ENCODE peak calls at places on chromosomes 12 and 14, in ten cellular contexts. C is neural progenitor cell, I is AG10803, S is heart right ventricle, X is HCT116, Y is brain microvascular endothelial cell, F is GM12864, P is fibroblast of mammary gland, K is cardiac fibroblast, N is AG09309. M is an unnamed sample.

GRCh38 chr12:47277972-47278448 is 198.3 kb upstream of the AMIGO2 start:
- DNase-seq in C (no peak), I (peak; percentile 95), S (no peak), X (peak; percentile 88), Y (peak; percentile 81), F (no peak), P (peak; percentile 95), K (peak; percentile 90), N (peak; percentile 85), M (peak; percentile 52)

GRCh38 chr12:66269757-66270383 is 32.4 kb upstream of the HELB start:
- DNase-seq in C (peak; percentile 78), I (peak; percentile 68), S (no peak), X (peak; percentile 45), Y (peak; percentile 18), F (peak; percentile 18), P (peak; percentile 64), K (peak; percentile 72), N (peak; percentile 20), M (no peak)

GRCh38 chr14:77023001-77023996 is 5.2 kb downstream of the IRF2BPL start:
- DNase-seq in C (peak; percentile 70), I (peak; percentile 40), S (no peak), X (no peak), Y (no peak), F (no peak), P (no peak), K (peak; percentile 67), N (no peak), M (no peak)

GRCh38 chr14:49875640-49876198 is 17.2 kb upstream of the ARF6 start:
- DNase-seq in C (no peak), I (no peak), S (no peak), X (no peak), Y (no peak), F (no peak), P (no peak), K (no peak), N (no peak), M (no peak)

GRCh38 chr12:75977952-75978671 is 53.5 kb downstream of the PHLDA1 start:
- DNase-seq in C (no peak), I (peak; percentile 99), S (peak; percentile 82), X (peak; percentile 94), Y (peak; percentile 99), F (peak; percentile 78), P (peak; percentile 100), K (peak; percentile 100), N (peak; percentile 99), M (peak; percentile 98)

GRCh38 chr14:93306844-93307243 is 26.0 kb downstream of the BTBD7 start:
- DNase-seq in C (no peak), I (no peak), S (no peak), X (no peak), Y (no peak), F (no peak), P (no peak), K (no peak), N (no peak), M (no peak)

GRCh38 chr12:106508966-106509365 is 73.8 kb upstream of the RFX4 start:
- DNase-seq in C (no peak), I (peak; percentile 38), S (no peak), X (no peak), Y (no peak), F (no peak), P (no peak), K (no peak), N (no peak), M (no peak)

GRCh38 chr14:68248481-68249255 is 429.1 kb downstream of the RAD51B start:
- DNase-seq in C (peak; percentile 77), I (peak; percentile 84), S (peak; percentile 31), X (peak; percentile 28), Y (no peak), F (no peak), P (peak; percentile 87), K (peak; percentile 93), N (no peak), M (no peak)

DNA sequence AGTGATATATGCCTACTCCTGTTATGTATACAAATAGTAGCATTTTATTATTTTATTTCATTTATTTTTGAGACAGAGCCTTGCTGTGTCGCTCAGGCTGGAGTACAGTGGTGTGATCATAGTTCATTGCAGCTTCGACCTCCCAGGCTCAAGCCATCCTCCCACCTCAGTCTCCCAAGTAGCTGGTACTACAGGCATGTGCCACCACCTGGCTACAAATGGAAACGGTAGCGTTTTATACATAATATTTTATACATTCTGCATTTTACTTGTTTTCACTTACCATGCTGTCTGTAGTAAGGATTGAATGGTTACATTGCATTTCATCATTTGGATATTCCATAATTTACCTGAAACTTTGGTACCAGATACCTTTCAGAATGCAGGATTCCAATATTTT is 14.1 kb downstream of the C1R start:
- DNase-seq in C (no peak), I (no peak), S (no peak), X (no peak), Y (no peak), F (no peak), P (no peak), K (no peak), N (no peak), M (no peak)
- TF ChIP-seq CTCF in C (no peak), I (no peak), S (no peak), X (peak; percentile 28), Y (no peak), F (no peak), P (no peak), K (no peak), N (no peak), M (no peak)

GRCh38 chr12:9731393-9731792 is 1.5 kb downstream of the CLECL1 start:
- DNase-seq in C (no peak), I (no peak), S (no peak), X (no peak), Y (no peak), F (no peak), P (no peak), K (no peak), N (no peak), M (no peak)

GRCh38 chr12:9736931-9737705 is 4.2 kb upstream of the CLECL1 start:
- DNase-seq in C (no peak), I (no peak), S (no peak), X (no peak), Y (no peak), F (no peak), P (no peak), K (no peak), N (no peak), M (no peak)

GRCh38 chr12:9731797-9732196 is 1.1 kb downstream of the CLECL1 start:
- DNase-seq in C (no peak), I (no peak), S (no peak), X (no peak), Y (no peak), F (no peak), P (no peak), K (no peak), N (no peak), M (no peak)

GRCh38 chr12:9732966-9733461 is at the start of gene CLECL1:
- DNase-seq in C (no peak), I (no peak), S (no peak), X (no peak), Y (no peak), F (peak; percentile 57), P (no peak), K (no peak), N (no peak), M (no peak)

DNA sequence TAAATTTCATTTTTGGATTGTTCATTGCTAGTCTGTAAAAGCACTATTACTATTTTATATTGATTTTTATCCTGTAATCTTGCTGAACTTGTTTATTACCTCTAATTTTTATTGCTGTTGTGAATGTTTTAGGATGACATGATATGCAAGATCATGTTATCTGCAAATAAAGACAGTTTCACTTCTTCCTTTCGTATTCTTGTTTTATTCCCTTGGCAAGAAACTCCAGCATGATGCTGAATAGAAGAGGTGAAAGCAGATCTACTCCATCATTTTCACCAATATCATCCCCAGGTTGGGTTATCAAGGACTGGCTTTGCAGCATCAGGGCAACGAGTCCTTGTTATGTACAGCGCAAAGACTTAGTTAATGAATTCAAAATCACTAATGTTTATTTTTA is 2.7 kb upstream of the CLECL1 start:
- DNase-seq in C (no peak), I (no peak), S (no peak), X (no peak), Y (no peak), F (no peak), P (no peak), K (no peak), N (no peak), M (no peak)
- H3K4me3 ChIP-seq in C (no peak overlapping the region), I (no peak overlapping the region), S (no peak overlapping the region), X (no peak overlapping the region), Y (no peak overlapping the region), F (no peak overlapping the region), P (no peak overlapping the region), K (no peak overlapping the region), N (no peak overlapping the region), M (no peak overlapping the region)

GRCh38 chr12:100234166-100234565 is 32.7 kb downstream of the DEPDC4 start:
- DNase-seq in C (no peak), I (peak; percentile 20), S (peak; percentile 29), X (no peak), Y (no peak), F (no peak), P (peak; percentile 95), K (peak; percentile 40), N (peak; percentile 14), M (no peak)

GRCh38 chr12:100234591-100235304 is 32.1 kb downstream of the DEPDC4 start:
- DNase-seq in C (peak; percentile 31), I (peak; percentile 65), S (no peak), X (peak; percentile 29), Y (peak; percentile 25), F (peak; percentile 7), P (peak; percentile 86), K (peak; percentile 71), N (peak; percentile 29), M (no peak)

GRCh38 chr12:100225491-100225890 is 24.9 kb downstream of the ACTR6 start:
- DNase-seq in C (no peak), I (no peak), S (no peak), X (no peak), Y (no peak), F (no peak), P (no peak), K (no peak), N (no peak), M (no peak)

GRCh38 chr12:100229876-100230275 is 29.3 kb downstream of the ACTR6 start:
- DNase-seq in C (no peak), I (no peak), S (no peak), X (no peak), Y (no peak), F (no peak), P (no peak), K (no peak), N (no peak), M (no peak)

GRCh38 chr12:100229036-100229635 is 28.5 kb downstream of the ACTR6 start:
- DNase-seq in C (no peak), I (peak; percentile 3), S (no peak), X (peak; percentile 15), Y (no peak), F (no peak), P (peak; percentile 30), K (peak; percentile 21), N (no peak), M (no peak)
- TF ChIP-seq CTCF in C (no peak), I (no peak), S (no peak), X (peak; percentile 39), Y (peak; percentile 39), F (no peak), P (peak; percentile 19), K (no peak), N (no peak), M (peak; percentile 17)

DNA sequence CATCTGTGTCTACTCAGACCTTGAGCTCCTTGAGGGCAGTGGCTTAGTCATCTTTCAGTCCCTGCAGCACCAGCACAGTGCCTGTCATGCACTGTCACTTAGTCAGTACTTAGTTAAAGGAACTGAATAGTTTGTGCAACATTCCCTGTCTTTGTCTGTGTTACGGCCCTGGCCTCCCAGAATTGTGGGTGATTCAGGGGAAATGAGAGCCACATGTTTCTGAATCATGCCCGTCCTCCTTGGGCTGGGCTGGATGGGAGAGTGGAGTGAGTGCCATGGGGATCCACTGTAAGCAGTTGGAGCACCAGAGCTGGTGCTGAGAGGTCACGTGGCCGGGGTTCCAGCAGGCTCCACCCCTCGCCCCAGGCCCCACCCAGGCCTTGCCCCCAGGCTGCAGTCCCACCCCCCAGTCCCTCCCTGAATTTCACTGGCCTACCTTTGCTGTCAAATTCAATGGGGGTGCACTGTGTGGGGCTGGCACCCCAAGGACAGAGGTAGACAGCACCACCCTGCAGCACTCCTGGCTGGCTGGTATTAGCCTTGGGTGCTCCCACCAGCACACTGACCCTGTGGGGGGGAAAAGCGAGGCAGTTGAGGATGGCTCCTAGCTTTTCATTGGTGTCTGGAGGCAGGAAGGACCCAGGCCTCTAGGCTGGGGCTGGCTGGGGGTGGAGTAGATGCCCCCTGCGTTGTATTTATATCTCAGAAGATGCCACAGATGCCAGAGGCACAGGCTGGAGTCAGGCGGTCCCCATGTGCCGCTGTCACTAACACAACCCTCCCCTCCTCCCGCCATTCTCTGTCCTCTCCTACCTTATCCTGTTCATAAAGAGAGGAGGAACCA is 7.4 kb downstream of the ITGA5 start:
- DNase-seq in C (no peak), I (peak; percentile 98), S (no peak), X (no peak), Y (peak; percentile 89), F (no peak), P (peak; percentile 99), K (peak; percentile 88), N (peak; percentile 94), M (peak; percentile 98)
- H3K4me3 ChIP-seq in C (no peak overlapping the region), I (no peak overlapping the region), S (no peak overlapping the region), X (no peak overlapping the region), Y (no peak overlapping the region), F (no peak overlapping the region), P (no peak overlapping the region), K (no peak overlapping the region), N (no peak overlapping the region), M (no peak overlapping the region)

M was measured in BJ.